ENCODE peak calls at places on chromosomes 4 and X, in six cellular contexts. One of them, this sample, is unnamed.

GRCh38 chrX:724256-724655 is 93.7 kb downstream of the SHOX start:
- ATAC-seq in upper lobe of right lung: no peak
- ATAC-seq in naive thymus-derived CD8-positive, alpha-beta T cell: no peak
- ATAC-seq in activated naive CD8-positive, alpha-beta T cell treated with anti-CD3 and anti-CD28 coated beads, Interleukin-2, amount 10 ng/mL, durations not matched to agents 7 days and 5 days: no peak
- ATAC-seq in gastrocnemius medialis: no peak
- ATAC-seq in body of pancreas: no peak
- ATAC-seq in this sample: peak

GRCh38 chr4:40283968-40284367 is 51.2 kb upstream of the CHRNA9 start:
- ATAC-seq in naive thymus-derived CD8-positive, alpha-beta T cell: peak
- ATAC-seq in gastrocnemius medialis: no peak
- ATAC-seq in activated naive CD8-positive, alpha-beta T cell treated with anti-CD3 and anti-CD28 coated beads, Interleukin-2, amount 10 ng/mL, durations not matched to agents 7 days and 5 days: peak
- ATAC-seq in body of pancreas: no peak
- ATAC-seq in upper lobe of right lung: no peak
- ATAC-seq in this sample: peak

GRCh38 chr4:177861551-177862094 is 419.4 kb upstream of the AGA start:
- ATAC-seq in body of pancreas: no peak
- ATAC-seq in upper lobe of right lung: peak
- ATAC-seq in gastrocnemius medialis: no peak
- ATAC-seq in activated naive CD8-positive, alpha-beta T cell treated with anti-CD3 and anti-CD28 coated beads, Interleukin-2, amount 10 ng/mL, durations not matched to agents 7 days and 5 days: no peak
- ATAC-seq in naive thymus-derived CD8-positive, alpha-beta T cell: no peak
- ATAC-seq in this sample: no peak

GRCh38 chr4:163404570-163404969 is 60.9 kb downstream of the NPY5R start:
- ATAC-seq in body of pancreas: peak
- ATAC-seq in upper lobe of right lung: no peak
- ATAC-seq in gastrocnemius medialis: no peak
- ATAC-seq in naive thymus-derived CD8-positive, alpha-beta T cell: no peak
- ATAC-seq in activated naive CD8-positive, alpha-beta T cell treated with anti-CD3 and anti-CD28 coated beads, Interleukin-2, amount 10 ng/mL, durations not matched to agents 7 days and 5 days: no peak
- ATAC-seq in this sample: no peak

GRCh38 chr4:35604252-35604651 is 640.1 kb downstream of the ARAP2 start:
- ATAC-seq in body of pancreas: no peak
- ATAC-seq in upper lobe of right lung: no peak
- ATAC-seq in naive thymus-derived CD8-positive, alpha-beta T cell: no peak
- ATAC-seq in activated naive CD8-positive, alpha-beta T cell treated with anti-CD3 and anti-CD28 coated beads, Interleukin-2, amount 10 ng/mL, durations not matched to agents 7 days and 5 days: no peak
- ATAC-seq in gastrocnemius medialis: no peak
- ATAC-seq in this sample: no peak

GRCh38 chrX:101208152-101208905 is 11.3 kb upstream of the DRP2 start:
- ATAC-seq in activated naive CD8-positive, alpha-beta T cell treated with anti-CD3 and anti-CD28 coated beads, Interleukin-2, amount 10 ng/mL, durations not matched to agents 7 days and 5 days: no peak
- ATAC-seq in naive thymus-derived CD8-positive, alpha-beta T cell: no peak
- ATAC-seq in gastrocnemius medialis: no peak
- ATAC-seq in body of pancreas: no peak
- ATAC-seq in upper lobe of right lung: peak
- ATAC-seq in this sample: peak

GRCh38 chr4:143667461-143667860 is 33.0 kb downstream of the FREM3 start:
- ATAC-seq in upper lobe of right lung: peak
- ATAC-seq in naive thymus-derived CD8-positive, alpha-beta T cell: no peak
- ATAC-seq in body of pancreas: peak
- ATAC-seq in activated naive CD8-positive, alpha-beta T cell treated with anti-CD3 and anti-CD28 coated beads, Interleukin-2, amount 10 ng/mL, durations not matched to agents 7 days and 5 days: no peak
- ATAC-seq in gastrocnemius medialis: peak
- ATAC-seq in this sample: no peak

GRCh38 chrX:34656842-34657780 is at the start of gene TMEM47:
- ATAC-seq in gastrocnemius medialis: peak
- ATAC-seq in body of pancreas: peak
- ATAC-seq in activated naive CD8-positive, alpha-beta T cell treated with anti-CD3 and anti-CD28 coated beads, Interleukin-2, amount 10 ng/mL, durations not matched to agents 7 days and 5 days: peak
- ATAC-seq in upper lobe of right lung: peak
- ATAC-seq in naive thymus-derived CD8-positive, alpha-beta T cell: no peak
- ATAC-seq in this sample: no peak

GRCh38 chrX:130704053-130705038 is 198.7 kb downstream of the ENOX2 start:
- ATAC-seq in upper lobe of right lung: no peak
- ATAC-seq in activated naive CD8-positive, alpha-beta T cell treated with anti-CD3 and anti-CD28 coated beads, Interleukin-2, amount 10 ng/mL, durations not matched to agents 7 days and 5 days: no peak
- ATAC-seq in gastrocnemius medialis: peak
- ATAC-seq in body of pancreas: peak
- ATAC-seq in naive thymus-derived CD8-positive, alpha-beta T cell: no peak
- ATAC-seq in this sample: no peak

GRCh38 chr4:52619591-52619931 is 39.5 kb downstream of the USP46 start:
- ATAC-seq in body of pancreas: no peak
- ATAC-seq in upper lobe of right lung: no peak
- ATAC-seq in gastrocnemius medialis: peak
- ATAC-seq in naive thymus-derived CD8-positive, alpha-beta T cell: no peak
- ATAC-seq in activated naive CD8-positive, alpha-beta T cell treated with anti-CD3 and anti-CD28 coated beads, Interleukin-2, amount 10 ng/mL, durations not matched to agents 7 days and 5 days: no peak
- ATAC-seq in this sample: no peak

GRCh38 chr4:113990886-113991285 is 11.4 kb upstream of the ARSJ start:
- ATAC-seq in naive thymus-derived CD8-positive, alpha-beta T cell: no peak
- ATAC-seq in activated naive CD8-positive, alpha-beta T cell treated with anti-CD3 and anti-CD28 coated beads, Interleukin-2, amount 10 ng/mL, durations not matched to agents 7 days and 5 days: no peak
- ATAC-seq in gastrocnemius medialis: no peak
- ATAC-seq in body of pancreas: peak
- ATAC-seq in upper lobe of right lung: peak
- ATAC-seq in this sample: no peak

GRCh38 chr4:43560047-43560446 is 667.5 kb downstream of the GRXCR1 start:
- ATAC-seq in body of pancreas: no peak
- ATAC-seq in gastrocnemius medialis: no peak
- ATAC-seq in naive thymus-derived CD8-positive, alpha-beta T cell: no peak
- ATAC-seq in activated naive CD8-positive, alpha-beta T cell treated with anti-CD3 and anti-CD28 coated beads, Interleukin-2, amount 10 ng/mL, durations not matched to agents 7 days and 5 days: no peak
- ATAC-seq in upper lobe of right lung: no peak
- ATAC-seq in this sample: no peak

GRCh38 chr4:124757121-124757520 is 44.6 kb upstream of the ANKRD50 start:
- ATAC-seq in activated naive CD8-positive, alpha-beta T cell treated with anti-CD3 and anti-CD28 coated beads, Interleukin-2, amount 10 ng/mL, durations not matched to agents 7 days and 5 days: no peak
- ATAC-seq in gastrocnemius medialis: no peak
- ATAC-seq in body of pancreas: no peak
- ATAC-seq in naive thymus-derived CD8-positive, alpha-beta T cell: no peak
- ATAC-seq in upper lobe of right lung: no peak
- ATAC-seq in this sample: no peak

GRCh38 chr4:62940229-62940628 is 1469.0 kb downstream of the TECRL start:
- ATAC-seq in gastrocnemius medialis: no peak
- ATAC-seq in upper lobe of right lung: no peak
- ATAC-seq in body of pancreas: no peak
- ATAC-seq in activated naive CD8-positive, alpha-beta T cell treated with anti-CD3 and anti-CD28 coated beads, Interleukin-2, amount 10 ng/mL, durations not matched to agents 7 days and 5 days: no peak
- ATAC-seq in naive thymus-derived CD8-positive, alpha-beta T cell: no peak
- ATAC-seq in this sample: no peak

GRCh38 chrX:11540532-11541377 is 125.0 kb downstream of the ARHGAP6 start:
- ATAC-seq in naive thymus-derived CD8-positive, alpha-beta T cell: no peak
- ATAC-seq in gastrocnemius medialis: peak
- ATAC-seq in upper lobe of right lung: peak
- ATAC-seq in activated naive CD8-positive, alpha-beta T cell treated with anti-CD3 and anti-CD28 coated beads, Interleukin-2, amount 10 ng/mL, durations not matched to agents 7 days and 5 days: no peak
- ATAC-seq in body of pancreas: no peak
- ATAC-seq in this sample: no peak

GRCh38 chrX:39998636-39999406 is 98.9 kb downstream of the BCOR start:
- ATAC-seq in upper lobe of right lung: no peak
- ATAC-seq in gastrocnemius medialis: no peak
- ATAC-seq in activated naive CD8-positive, alpha-beta T cell treated with anti-CD3 and anti-CD28 coated beads, Interleukin-2, amount 10 ng/mL, durations not matched to agents 7 days and 5 days: no peak
- ATAC-seq in body of pancreas: no peak
- ATAC-seq in naive thymus-derived CD8-positive, alpha-beta T cell: no peak
- ATAC-seq in this sample: no peak

GRCh38 chr4:11451720-11452119 is 23.0 kb upstream of the HS3ST1 start:
- ATAC-seq in upper lobe of right lung: no peak
- ATAC-seq in activated naive CD8-positive, alpha-beta T cell treated with anti-CD3 and anti-CD28 coated beads, Interleukin-2, amount 10 ng/mL, durations not matched to agents 7 days and 5 days: no peak
- ATAC-seq in body of pancreas: no peak
- ATAC-seq in gastrocnemius medialis: no peak
- ATAC-seq in naive thymus-derived CD8-positive, alpha-beta T cell: no peak
- ATAC-seq in this sample: no peak

GRCh38 chrX:18875256-18875878 is 108.5 kb downstream of the PHKA2 start:
- ATAC-seq in activated naive CD8-positive, alpha-beta T cell treated with anti-CD3 and anti-CD28 coated beads, Interleukin-2, amount 10 ng/mL, durations not matched to agents 7 days and 5 days: no peak
- ATAC-seq in upper lobe of right lung: no peak
- ATAC-seq in body of pancreas: no peak
- ATAC-seq in gastrocnemius medialis: no peak
- ATAC-seq in naive thymus-derived CD8-positive, alpha-beta T cell: no peak
- ATAC-seq in this sample: no peak

GRCh38 chr4:183337349-183337748 is 15.1 kb upstream of the CLDN24 start:
- ATAC-seq in body of pancreas: no peak
- ATAC-seq in naive thymus-derived CD8-positive, alpha-beta T cell: no peak
- ATAC-seq in activated naive CD8-positive, alpha-beta T cell treated with anti-CD3 and anti-CD28 coated beads, Interleukin-2, amount 10 ng/mL, durations not matched to agents 7 days and 5 days: no peak
- ATAC-seq in upper lobe of right lung: no peak
- ATAC-seq in gastrocnemius medialis: no peak
- ATAC-seq in this sample: no peak

GRCh38 chrX:72566448-72566847 is 6.2 kb downstream of the HDAC8 start:
- ATAC-seq in gastrocnemius medialis: no peak
- ATAC-seq in activated naive CD8-positive, alpha-beta T cell treated with anti-CD3 and anti-CD28 coated beads, Interleukin-2, amount 10 ng/mL, durations not matched to agents 7 days and 5 days: no peak
- ATAC-seq in naive thymus-derived CD8-positive, alpha-beta T cell: no peak
- ATAC-seq in upper lobe of right lung: no peak
- ATAC-seq in body of pancreas: no peak
- ATAC-seq in this sample: no peak

GRCh38 chrX:31633349-31633748 is 561.5 kb upstream of the FTHL17 start:
- ATAC-seq in gastrocnemius medialis: no peak
- ATAC-seq in naive thymus-derived CD8-positive, alpha-beta T cell: no peak
- ATAC-seq in body of pancreas: no peak
- ATAC-seq in activated naive CD8-positive, alpha-beta T cell treated with anti-CD3 and anti-CD28 coated beads, Interleukin-2, amount 10 ng/mL, durations not matched to agents 7 days and 5 days: no peak
- ATAC-seq in upper lobe of right lung: no peak
- ATAC-seq in this sample: no peak

GRCh38 chrX:134930501-134930900 is 60.3 kb upstream of the SMIM10 start:
- ATAC-seq in upper lobe of right lung: no peak
- ATAC-seq in activated naive CD8-positive, alpha-beta T cell treated with anti-CD3 and anti-CD28 coated beads, Interleukin-2, amount 10 ng/mL, durations not matched to agents 7 days and 5 days: no peak
- ATAC-seq in gastrocnemius medialis: no peak
- ATAC-seq in naive thymus-derived CD8-positive, alpha-beta T cell: no peak
- ATAC-seq in body of pancreas: no peak
- ATAC-seq in this sample: no peak